ENCODE peak calls at places on chromosomes 7 and 10, in four cellular contexts. S, E, D and F are unnamed samples.

GRCh38 chr7:10815546-10815945 is 158.1 kb upstream of the PHF14 start:
- DNase-seq in S (no peak), E (no peak), D (no peak), F (no peak)

GRCh38 chr7:114786455-114786854 is 135.4 kb upstream of the MDFIC start:
- DNase-seq in S (no peak), E (no peak), D (no peak), F (no peak)

GRCh38 chr7:93239824-93240223 is 7.7 kb downstream of the VPS50 start:
- DNase-seq in S (no peak), E (no peak), D (no peak), F (no peak)

GRCh38 chr10:90930070-90930837 is 9.4 kb upstream of the ANKRD1 start:
- DNase-seq in S (no peak), E (no peak), D (peak; percentile 75), F (no peak)

GRCh38 chr10:132229834-132230556 is 43.2 kb downstream of the DPYSL4 start:
- DNase-seq in S (peak; percentile 87), E (peak; percentile 22), D (no peak), F (no peak)

GRCh38 chr7:111735661-111736323 is 173.5 kb upstream of the IMMP2L start:
- DNase-seq in S (no peak), E (peak; percentile 50), D (peak; percentile 77), F (peak; percentile 48)

GRCh38 chr7:80183900-80184685 is 49.5 kb downstream of the GNAI1 start:
- DNase-seq in S (no peak), E (no peak), D (no peak), F (no peak)

GRCh38 chr10:133281084-133281483 is 4.4 kb upstream of the ADAM8 start:
- DNase-seq in S (peak; percentile 78), E (no peak), D (no peak), F (no peak)

GRCh38 chr10:132364594-132364970 is 32.4 kb upstream of the PWWP2B start:
- DNase-seq in S (peak; percentile 61), E (no peak), D (no peak), F (no peak)

GRCh38 chr10:79404231-79404609 is 41.2 kb downstream of the ZCCHC24 start:
- DNase-seq in S (peak; percentile 72), E (peak; percentile 41), D (peak; percentile 76), F (peak; percentile 66)

GRCh38 chr10:72126184-72126871 is 38.0 kb upstream of the SPOCK2 start:
- DNase-seq in S (no peak), E (no peak), D (peak; percentile 75), F (no peak)

GRCh38 chr10:3523309-3524050 is 261.5 kb downstream of the KLF6 start:
- DNase-seq in S (no peak), E (no peak), D (no peak), F (no peak)

GRCh38 chr7:5462216-5462615 is 38.6 kb upstream of the TNRC18 start:
- DNase-seq in S (no peak), E (no peak), D (no peak), F (no peak)

GRCh38 chr7:133434246-133434865 is 181.5 kb downstream of the EXOC4 start:
- DNase-seq in S (no peak), E (no peak), D (peak; percentile 49), F (no peak)

GRCh38 chr7:43659549-43659896 is 69.8 kb downstream of the COA1 start:
- DNase-seq in S (no peak), E (no peak), D (no peak), F (no peak)

DNA sequence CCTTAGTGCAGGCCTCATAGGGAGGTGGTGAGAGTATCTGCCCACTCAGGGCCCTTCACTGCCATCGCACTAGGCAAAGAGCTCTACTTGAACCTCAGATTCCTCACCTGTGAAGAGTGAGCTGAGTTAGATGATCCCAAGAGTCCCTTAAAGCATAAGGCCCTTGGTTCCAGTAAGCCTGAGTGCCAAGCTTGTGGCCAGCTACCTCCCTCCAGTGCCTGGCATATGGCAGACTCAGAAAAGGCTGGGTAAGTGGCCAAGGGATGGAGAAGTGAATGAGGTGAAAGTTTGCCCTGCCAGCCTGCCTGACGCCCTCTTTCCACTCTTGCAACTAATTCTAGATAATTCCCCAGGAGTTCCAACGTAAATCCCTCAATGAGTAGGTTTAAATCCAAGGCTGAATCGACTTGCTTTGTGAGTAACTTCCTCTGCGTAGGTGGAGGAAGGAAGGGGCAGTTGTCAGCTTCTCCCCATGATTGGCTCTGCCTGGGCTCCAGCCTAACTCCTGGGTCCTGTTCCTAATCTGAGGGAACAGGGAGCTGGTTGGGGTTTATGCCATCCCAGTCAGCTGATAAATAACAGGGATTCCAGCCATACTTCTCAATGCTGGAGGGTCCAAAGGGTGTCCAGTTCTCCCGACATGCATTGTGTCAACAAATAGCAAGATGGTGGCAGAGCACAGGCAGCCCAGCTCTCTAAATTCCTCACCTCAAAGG is 14.2 kb downstream of the DUSP5 start:
- DNase-seq in S (no peak), E (no peak), D (no peak), F (no peak)
- TF ChIP-seq POLR2A in S (no peak), E (no peak), D (no peak), F (no peak)

GRCh38 chr10:76786673-76787072 is 850.9 kb downstream of the KCNMA1 start:
- DNase-seq in S (no peak), E (no peak), D (no peak), F (no peak)

GRCh38 chr10:76788093-76788811 is 849.4 kb downstream of the KCNMA1 start:
- DNase-seq in S (no peak), E (no peak), D (no peak), F (no peak)

GRCh38 chr10:76779821-76780281 is 857.8 kb downstream of the KCNMA1 start:
- DNase-seq in S (no peak), E (no peak), D (no peak), F (no peak)

GRCh38 chr10:76779163-76779820 is 858.3 kb downstream of the KCNMA1 start:
- DNase-seq in S (no peak), E (no peak), D (peak; percentile 23), F (no peak)

DNA sequence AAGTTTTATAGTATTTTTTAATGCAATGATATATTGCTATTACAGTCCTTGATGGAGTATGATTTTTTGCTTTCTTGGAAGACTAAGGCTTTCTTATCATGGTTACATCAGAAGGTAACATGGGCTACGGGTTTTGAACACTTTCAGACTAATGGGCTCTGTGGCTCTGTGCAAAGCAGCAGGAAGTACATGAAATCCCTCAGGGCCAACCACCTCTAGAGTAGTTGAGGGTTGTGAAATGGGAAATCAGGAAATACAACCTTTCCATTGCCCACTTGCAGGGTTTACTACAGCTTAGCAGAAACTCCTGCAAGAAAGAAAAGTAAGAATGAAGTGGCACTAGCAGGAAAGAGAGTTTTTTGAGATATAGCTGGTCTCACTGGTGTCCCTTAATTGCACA is 853.5 kb downstream of the KCNMA1 start:
- DNase-seq in S (no peak), E (no peak), D (no peak), F (no peak)
- TF ChIP-seq POLR2A in S (no peak), E (no peak), D (no peak), F (no peak)

GRCh38 chr10:63267414-63268138 is 134.4 kb downstream of the NRBF2 start:
- DNase-seq in S (no peak), E (no peak), D (peak; percentile 94), F (peak; percentile 17)
- TF ChIP-seq POLR2A in S (no peak), E (no peak), D (peak; percentile 68), F (no peak)

GRCh38 chr10:121813857-121814256 is 114.0 kb downstream of the ATE1 start:
- DNase-seq in S (no peak), E (no peak), D (no peak), F (no peak)
- TF ChIP-seq POLR2A in S (no peak), E (no peak), D (no peak), F (no peak)

GRCh38 chr10:33271969-33272583 is 62.4 kb downstream of the NRP1 start:
- DNase-seq in S (no peak), E (no peak), D (no peak), F (no peak)

GRCh38 chr10:33276282-33276923 is 58.1 kb downstream of the NRP1 start:
- DNase-seq in S (no peak), E (no peak), D (no peak), F (no peak)

GRCh38 chr10:33274096-33274785 is 60.2 kb downstream of the NRP1 start:
- DNase-seq in S (no peak), E (no peak), D (no peak), F (no peak)

GRCh38 chr10:33270971-33271370 is 63.5 kb downstream of the NRP1 start:
- DNase-seq in S (no peak), E (no peak), D (no peak), F (no peak)

DNA sequence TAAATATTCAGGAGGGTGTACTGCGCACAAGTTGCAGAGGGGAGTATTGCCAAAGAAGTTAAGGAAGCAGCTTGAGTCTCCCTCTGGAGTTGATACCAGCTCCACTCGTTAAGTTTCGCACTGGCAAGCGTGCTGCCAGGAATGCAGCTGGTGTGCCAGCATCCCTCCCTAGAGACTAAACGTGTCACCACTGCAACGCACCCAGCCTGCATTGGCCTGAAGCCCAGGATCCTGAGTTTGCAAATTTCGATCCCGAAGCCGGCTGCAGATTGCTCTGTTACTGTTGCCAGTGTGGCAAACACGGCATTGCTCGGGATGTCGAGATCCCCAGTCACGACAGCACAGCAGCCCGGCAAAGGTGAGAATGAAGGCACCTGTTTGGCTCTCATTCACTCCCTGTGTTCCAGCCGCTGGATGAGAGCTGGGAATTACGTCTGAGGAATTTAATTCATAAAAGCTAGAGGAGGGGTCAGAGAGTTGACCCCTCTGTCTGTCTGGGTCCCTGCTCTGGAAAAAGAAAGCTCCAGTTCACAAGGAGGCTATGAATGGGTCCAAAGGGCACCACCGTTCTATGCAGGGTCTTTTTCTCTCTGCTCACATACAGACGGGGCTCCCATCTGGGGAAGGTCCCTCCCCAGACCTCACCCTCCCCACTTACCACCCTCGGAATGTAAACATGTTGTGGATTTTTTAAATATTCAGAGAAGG is 61.0 kb downstream of the NRP1 start:
- DNase-seq in S (no peak), E (peak; percentile 78), D (peak; percentile 96), F (peak; percentile 57)
- TF ChIP-seq POLR2A in S (no peak), E (no peak), D (peak; percentile 80), F (no peak)

GRCh38 chr10:104333037-104333727 is 5.1 kb downstream of the ITPRIP start:
- DNase-seq in S (peak; percentile 77), E (no peak), D (no peak), F (no peak)

GRCh38 chr10:104329754-104330153 is 8.5 kb downstream of the ITPRIP start:
- DNase-seq in S (peak; percentile 19), E (no peak), D (peak; percentile 84), F (peak; percentile 45)

GRCh38 chr10:104330168-104331117 is 7.8 kb downstream of the ITPRIP start:
- DNase-seq in S (peak; percentile 41), E (peak; percentile 54), D (peak; percentile 93), F (no peak)

GRCh38 chr10:104332243-104333036 is 5.8 kb downstream of the ITPRIP start:
- DNase-seq in S (peak; percentile 30), E (no peak), D (no peak), F (no peak)

GRCh38 chr10:104331208-104331838 is 6.9 kb downstream of the ITPRIP start:
- DNase-seq in S (peak; percentile 68), E (peak; percentile 45), D (peak; percentile 84), F (no peak)
- TF ChIP-seq POLR2A in S (no peak), E (no peak), D (peak; percentile 24), F (no peak)

GRCh38 chr10:636016-636730 is 53.3 kb downstream of the DIP2C start:
- DNase-seq in S (peak; percentile 44), E (no peak), D (no peak), F (no peak)
- TF ChIP-seq POLR2A in S (no peak), E (no peak), D (no peak), F (no peak)

GRCh38 chr10:22340362-22341189 is 4.7 kb upstream of the SPAG6 start:
- DNase-seq in S (peak; percentile 93), E (peak; percentile 65), D (peak; percentile 82), F (no peak)
- TF ChIP-seq POLR2A in S (peak; percentile 31), E (peak; percentile 61), D (peak; percentile 50), F (peak; percentile 29)